ENCODE peak calls at places on chromosomes 16 and 17, in ten cellular contexts. K is CD8-positive, alpha-beta T cell; V is left ventricle myocardium inferior; C is colonic mucosa; G is OCI-LY7; I is A549; Q is hepatocyte; B is pancreas; P is BE2C; Y is adrenal gland. F is an unnamed sample. For H3K4me1, the result is how much of the 10 kb centered on the place peaks cover.

GRCh38 chr17:74785096-74785980 is 9.2 kb upstream of the NAT9 start:
- DNase-seq in K (no peak), V (no peak), C (no peak), G (no peak), I (no peak), Q (no peak), B (no peak), P (no peak), Y (no peak), F (no peak)

GRCh38 chr17:39963826-39964225 is 1.0 kb downstream of the GSDMA start:
- DNase-seq in K (peak), V (no peak), C (no peak), G (no peak), I (no peak), Q (no peak), B (no peak), P (no peak), Y (no peak), F (peak)

GRCh38 chr17:73493212-73493814 is 150.9 kb downstream of the SDK2 start:
- DNase-seq in K (no peak), V (no peak), C (peak), G (no peak), I (no peak), Q (no peak), B (no peak), P (peak), Y (no peak), F (peak)

GRCh38 chr16:27980919-27981670 is 82.4 kb downstream of the GSG1L start:
- DNase-seq in K (no peak), V (no peak), C (no peak), G (no peak), I (no peak), Q (no peak), B (no peak), P (no peak), Y (no peak), F (no peak)

GRCh38 chr17:4988168-4988567 is 693 bp upstream of the CAMTA2 start:
- DNase-seq in K (peak), V (peak), C (no peak), G (peak), I (no peak), Q (no peak), B (no peak), P (no peak), Y (no peak), F (no peak)

GRCh38 chr17:74213897-74214386 is 571 bp downstream of the TTYH2 start:
- DNase-seq in K (peak), V (peak), C (peak), G (peak), I (no peak), Q (no peak), B (peak), P (peak), Y (no peak), F (no peak)

GRCh38 chr17:63035271-63035670 is 69.2 kb downstream of the TANC2 start:
- DNase-seq in K (no peak), V (no peak), C (no peak), G (no peak), I (peak), Q (no peak), B (no peak), P (no peak), Y (no peak), F (peak)

GRCh38 chr16:85316321-85316919 is 204.1 kb upstream of the CIBAR2 start:
- DNase-seq in K (peak), V (peak), C (peak), G (peak), I (peak), Q (peak), B (peak), P (peak), Y (peak), F (peak)

GRCh38 chr17:37043201-37043600 is 94.4 kb downstream of the AATF start:
- DNase-seq in K (no peak), V (no peak), C (no peak), G (no peak), I (peak), Q (no peak), B (no peak), P (no peak), Y (no peak), F (no peak)

GRCh38 chr16:53821487-53821886 is 117.5 kb downstream of the FTO start:
- DNase-seq in K (no peak), V (no peak), C (no peak), G (no peak), I (no peak), Q (no peak), B (no peak), P (no peak), Y (no peak), F (peak)

GRCh38 chr17:81712468-81713003 is 452 bp downstream of the SLC25A10 start:
- DNase-seq in K (peak), V (no peak), C (peak), G (peak), I (peak), Q (peak), B (peak), P (peak), Y (no peak), F (peak)

GRCh38 chr17:42354956-42355843 is 33.0 kb downstream of the STAT3 start:
- DNase-seq in K (no peak), V (no peak), C (no peak), G (no peak), I (no peak), Q (no peak), B (no peak), P (no peak), Y (no peak), F (no peak)

GRCh38 chr17:16887523-16888095 is 84.3 kb downstream of the TNFRSF13B start:
- DNase-seq in K (no peak), V (no peak), C (no peak), G (no peak), I (no peak), Q (no peak), B (no peak), P (no peak), Y (no peak), F (no peak)

GRCh38 chr17:63293310-63293709 is 152.8 kb downstream of the CYB561 start:
- DNase-seq in K (no peak), V (no peak), C (no peak), G (no peak), I (no peak), Q (no peak), B (no peak), P (no peak), Y (no peak), F (peak)

GRCh38 chr16:69924777-69925191 is 26.4 kb upstream of the CLEC18A start:
- DNase-seq in K (no peak), V (peak), C (no peak), G (no peak), I (no peak), Q (peak), B (peak), P (no peak), Y (no peak), F (no peak)

GRCh38 chr17:32277284-32277683 is 11.7 kb downstream of the RHBDL3 start:
- DNase-seq in K (no peak), V (no peak), C (no peak), G (no peak), I (no peak), Q (peak), B (no peak), P (no peak), Y (peak), F (no peak)

GRCh38 chr16:86824751-86825310 is 246.5 kb downstream of the FOXL1 start:
- DNase-seq in K (no peak), V (no peak), C (no peak), G (no peak), I (no peak), Q (no peak), B (no peak), P (no peak), Y (no peak), F (peak)

GRCh38 chr17:19258371-19258770 is 21.2 kb downstream of the EPN2 start:
- DNase-seq in K (no peak), V (no peak), C (no peak), G (no peak), I (no peak), Q (no peak), B (no peak), P (no peak), Y (no peak), F (no peak)

GRCh38 chr17:74542166-74542565 is 3.7 kb downstream of the CD300C start:
- DNase-seq in K (no peak), V (no peak), C (no peak), G (no peak), I (no peak), Q (no peak), B (no peak), P (no peak), Y (no peak), F (no peak)

GRCh38 chr16:30894540-30895368 is 877 bp upstream of the BCL7C start:
- DNase-seq in K (no peak), V (no peak), C (no peak), G (no peak), I (no peak), Q (peak), B (no peak), P (no peak), Y (no peak), F (peak)

GRCh38 chr16:81770008-81770407 is 9.1 kb upstream of the PLCG2 start:
- DNase-seq in K (no peak), V (no peak), C (no peak), G (no peak), I (no peak), Q (no peak), B (no peak), P (no peak), Y (no peak), F (no peak)

GRCh38 chr17:42774066-42774750 is 959 bp downstream of the VPS25 start:
- DNase-seq in K (no peak), V (no peak), C (no peak), G (no peak), I (no peak), Q (no peak), B (no peak), P (no peak), Y (no peak), F (peak)

GRCh38 chr16:73568769-73569168 is 520.8 kb upstream of the ZFHX3 start:
- DNase-seq in K (no peak), V (no peak), C (no peak), G (no peak), I (no peak), Q (no peak), B (no peak), P (peak), Y (no peak), F (no peak)

GRCh38 chr17:21105081-21105480 is 21.7 kb upstream of the DHRS7B start:
- DNase-seq in K (no peak), V (no peak), C (no peak), G (no peak), I (no peak), Q (no peak), B (no peak), P (no peak), Y (no peak), F (no peak)

GRCh38 chr16:85187002-85187401 is 74.7 kb upstream of the CIBAR2 start:
- DNase-seq in K (no peak), V (peak), C (no peak), G (no peak), I (no peak), Q (peak), B (no peak), P (peak), Y (peak), F (no peak)

GRCh38 chr17:48554412-48555090 is 9.6 kb upstream of the HOXB2 start:
- DNase-seq in K (no peak), V (no peak), C (no peak), G (no peak), I (peak), Q (no peak), B (no peak), P (no peak), Y (no peak), F (no peak)

GRCh38 chr16:84648595-84649510 is 542 bp downstream of the KLHL36 start:
- DNase-seq in K (peak), V (peak), C (peak), G (peak), I (no peak), Q (peak), B (peak), P (peak), Y (peak), F (peak)

GRCh38 chr17:37488607-37489196 is 989 bp upstream of the DUSP14 start:
- DNase-seq in K (peak), V (peak), C (peak), G (peak), I (peak), Q (peak), B (peak), P (peak), Y (peak), F (peak)

GRCh38 chr17:50679008-50679544 is 28.6 kb downstream of the ANKRD40 start:
- DNase-seq in K (no peak), V (no peak), C (no peak), G (no peak), I (no peak), Q (no peak), B (no peak), P (no peak), Y (peak), F (no peak)

GRCh38 chr17:7398612-7399011 is 4.3 kb upstream of the PLSCR3 start:
- DNase-seq in K (no peak), V (no peak), C (no peak), G (no peak), I (no peak), Q (no peak), B (no peak), P (no peak), Y (no peak), F (no peak)

GRCh38 chr16:79598341-79599181 is 2.0 kb downstream of the MAF start:
- DNase-seq in K (peak), V (peak), C (peak), G (no peak), I (peak), Q (peak), B (peak), P (no peak), Y (peak), F (no peak)

DNA sequence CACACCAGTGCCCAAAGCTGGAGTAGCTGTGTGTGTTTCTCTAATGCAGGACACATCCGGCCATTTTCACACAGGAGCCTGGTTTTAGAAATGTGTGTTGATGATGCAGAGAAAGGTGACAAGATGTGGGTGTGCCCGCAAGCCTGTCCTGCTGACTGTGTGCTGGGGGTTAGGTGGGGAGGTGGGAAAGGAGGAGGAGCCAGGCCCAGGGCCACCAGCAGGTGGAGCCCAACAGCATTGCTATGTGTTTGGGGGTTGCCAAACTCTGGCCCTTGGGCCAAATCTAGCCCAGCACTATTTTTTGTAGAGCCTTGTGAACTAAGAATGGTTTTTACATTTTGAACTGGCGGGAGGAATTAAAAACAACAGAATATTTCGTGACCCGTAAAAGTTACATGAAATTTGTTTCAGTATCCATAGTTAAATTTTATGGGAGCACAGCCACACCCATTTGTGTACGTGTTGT is 61.7 kb upstream of the LGALS9 start:
- DNase-seq in K (peak), V (no peak), C (no peak), G (peak), I (peak), Q (peak), B (no peak), P (peak), Y (peak), F (peak)
- TF ChIP-seq CTCF in K (peak), V (peak), C (peak), G (peak), I (peak), Q (peak), B (peak), P (peak), Y (peak), F (peak)

GRCh38 chr16:14310519-14310991 is 239.4 kb downstream of the MRTFB start:
- DNase-seq in K (no peak), V (no peak), C (no peak), G (peak), I (peak), Q (no peak), B (peak), P (peak), Y (no peak), F (no peak)
- H3K4me1 ChIP-seq in K (under half), V (half or more), C (under half), G (half or more), I (half or more), Q (under half), B (under half), P (under half), Y (under half), F (half or more)

GRCh38 chr17:14270508-14270907 is 30.4 kb upstream of the HS3ST3B1 start:
- DNase-seq in K (no peak), V (no peak), C (no peak), G (no peak), I (no peak), Q (no peak), B (no peak), P (no peak), Y (no peak), F (no peak)

GRCh38 chr17:14269473-14269872 is 31.4 kb upstream of the HS3ST3B1 start:
- DNase-seq in K (no peak), V (no peak), C (no peak), G (no peak), I (no peak), Q (no peak), B (no peak), P (no peak), Y (no peak), F (no peak)

DNA sequence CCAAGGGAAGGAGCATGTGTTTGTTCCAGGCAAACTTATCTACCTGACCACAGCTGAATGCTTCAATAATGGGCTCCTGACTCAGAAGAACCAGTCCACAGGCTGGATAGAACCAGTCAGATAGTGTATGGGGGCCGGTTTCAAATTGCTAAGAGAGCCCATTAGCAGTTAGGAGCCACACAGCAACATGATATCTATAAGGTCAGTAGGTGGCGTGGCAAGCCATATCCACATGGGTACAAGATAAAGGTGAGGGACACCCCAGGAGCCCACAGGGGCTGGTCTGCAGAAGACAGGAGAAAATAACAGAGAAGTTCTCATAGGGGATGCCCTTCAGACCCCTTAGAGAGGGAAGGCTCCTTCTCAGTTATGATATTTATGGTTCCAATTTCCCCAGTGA is 31.6 kb upstream of the CDRT15 start:
- DNase-seq in K (no peak), V (no peak), C (no peak), G (peak), I (no peak), Q (no peak), B (no peak), P (no peak), Y (no peak), F (no peak)
- TF ChIP-seq CTCF in K (no peak), V (peak), C (no peak), G (peak), I (no peak), Q (no peak), B (no peak), P (no peak), Y (no peak), F (peak)

DNA sequence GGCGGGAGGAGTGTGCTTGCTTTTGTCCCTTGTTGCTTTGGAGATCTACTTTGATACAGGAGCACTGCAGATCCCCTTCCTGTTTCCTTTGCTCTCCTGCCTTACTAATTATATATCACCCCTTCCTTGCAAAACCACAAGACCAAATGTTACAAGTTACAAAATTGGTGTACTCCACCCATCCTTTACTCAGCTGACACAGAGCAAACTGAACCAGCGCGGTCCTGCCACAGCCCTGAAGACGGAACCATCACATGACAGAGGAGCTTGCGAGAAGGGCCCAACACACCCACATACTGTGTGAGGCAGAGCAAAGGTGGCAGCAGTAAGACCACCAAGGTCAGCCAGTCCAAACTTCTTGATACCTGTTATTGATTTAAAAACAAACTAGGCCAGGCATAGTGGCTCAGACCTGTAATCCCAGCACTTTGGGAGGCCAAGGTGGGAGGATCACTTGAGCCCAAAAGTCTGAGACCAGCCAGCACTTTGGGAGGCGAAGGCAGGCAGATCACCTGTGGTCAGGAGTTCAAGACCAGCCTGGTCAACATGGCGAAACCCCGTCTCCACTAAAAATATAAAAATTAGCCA is 33.2 kb downstream of the CYTH1 start:
- DNase-seq in K (peak), V (peak), C (peak), G (peak), I (no peak), Q (no peak), B (no peak), P (no peak), Y (peak), F (peak)
- H3K4me1 ChIP-seq in K (half or more), V (half or more), C (under half), G (half or more), I (under half), Q (under half), B (under half), P (under half), Y (under half), F (under half)

DNA sequence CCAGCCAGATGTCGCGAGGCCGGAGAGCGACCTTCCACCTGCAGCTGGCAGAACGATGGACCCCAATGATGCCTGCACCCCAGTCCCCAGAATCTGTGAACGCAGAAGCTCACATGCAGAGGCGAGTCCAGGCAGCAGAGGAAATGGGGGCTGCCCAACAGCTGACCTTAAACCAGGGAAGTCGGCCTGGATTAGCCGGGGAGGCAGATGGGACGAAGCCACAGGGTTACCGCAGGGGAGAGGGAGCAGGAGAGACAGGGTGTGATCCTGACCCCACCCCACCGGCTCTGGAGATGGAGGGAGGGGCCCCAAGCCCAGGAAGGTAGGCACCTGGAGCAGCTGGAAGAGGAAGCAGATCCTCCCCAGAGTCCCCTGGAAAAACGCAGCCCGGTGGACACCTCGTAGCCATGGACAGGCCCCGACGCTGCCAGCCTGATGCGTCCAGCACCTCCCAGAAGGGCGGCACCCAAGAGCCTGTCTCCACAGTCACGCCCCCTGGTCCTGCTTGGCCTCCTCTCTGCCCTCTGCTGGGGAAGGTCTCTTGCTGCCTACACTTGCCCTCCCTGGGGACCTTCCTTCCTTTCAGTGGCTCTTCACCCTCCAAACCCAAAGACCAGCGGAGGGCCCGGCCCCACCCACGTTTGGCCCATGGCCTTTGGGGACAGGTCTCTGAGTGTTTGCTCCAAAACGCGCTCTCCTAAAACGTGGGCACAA is 37.3 kb downstream of the PIEZO1 start:
- DNase-seq in K (no peak), V (no peak), C (peak), G (peak), I (peak), Q (no peak), B (no peak), P (no peak), Y (no peak), F (peak)
- TF ChIP-seq CTCF in K (no peak), V (no peak), C (peak), G (peak), I (peak), Q (peak), B (no peak), P (peak), Y (no peak), F (peak)

DNA sequence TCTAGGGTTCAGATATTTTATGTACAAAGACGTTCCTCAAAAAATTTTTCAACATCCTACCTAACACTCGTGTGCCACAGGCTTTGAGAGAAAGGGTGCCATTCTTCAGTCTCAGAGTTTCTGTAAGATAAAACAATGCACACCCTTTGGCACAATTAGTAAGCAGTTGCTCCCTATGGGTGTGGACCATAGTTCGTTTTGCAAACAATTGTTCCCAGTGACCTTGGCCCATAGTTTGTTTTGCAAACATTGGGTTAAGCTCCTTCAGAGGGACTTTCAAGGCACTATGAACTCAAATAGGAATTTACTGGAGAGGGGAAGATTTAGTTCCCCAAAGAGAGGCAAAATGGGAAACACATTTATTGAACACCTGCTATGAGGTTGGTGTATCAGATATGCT is 220.3 kb upstream of the CA10 start:
- DNase-seq in K (no peak), V (no peak), C (no peak), G (no peak), I (no peak), Q (no peak), B (no peak), P (no peak), Y (no peak), F (no peak)
- H3K4me1 ChIP-seq in K (under half), V (under half), C (under half), G (under half), I (under half), Q (under half), B (under half), P (under half), Y (under half), F (under half)